ENCODE peak calls at places on chromosomes 4 and X, in five cellular contexts. O is heart left ventricle; Y is activated CD8-positive, alpha-beta T cell treated with anti-CD3 and anti-CD28 coated beads for 36 hours; H is lower leg skin; D is OCI-LY7. V is an unnamed sample.

GRCh38 chr4:146123231-146123630 is 52.3 kb upstream of the LSM6 start:
- DNase-seq in O (no peak), Y (no peak), H (no peak), D (no peak), V (no peak)

GRCh38 chrX:16311671-16312070 is 144.4 kb downstream of the MAGEB17 start:
- DNase-seq in O (no peak), Y (no peak), H (no peak), D (no peak), V (no peak)

GRCh38 chr4:166546009-166546408 is 673.0 kb downstream of the TLL1 start:
- DNase-seq in O (no peak), Y (no peak), H (no peak), D (no peak), V (no peak)

GRCh38 chrX:115311666-115312065 is 22.2 kb downstream of the LUZP4 start:
- DNase-seq in O (no peak), Y (no peak), H (no peak), D (no peak), V (no peak)

GRCh38 chrX:116272328-116272727 is 101.8 kb downstream of the AGTR2 start:
- DNase-seq in O (no peak), Y (no peak), H (no peak), D (no peak), V (no peak)

GRCh38 chr4:74158561-74159396 is 861 bp downstream of the MTHFD2L start:
- DNase-seq in O (no peak), Y (no peak), H (no peak), D (peak), V (no peak)

GRCh38 chrX:69015156-69015555 is 150.1 kb downstream of the PJA1 start:
- DNase-seq in O (no peak), Y (no peak), H (peak), D (no peak), V (no peak)

GRCh38 chr4:38160487-38161207 is 200.4 kb downstream of the PTTG2 start:
- DNase-seq in O (no peak), Y (peak), H (no peak), D (no peak), V (peak)

GRCh38 chr4:115356176-115356575 is 242.8 kb upstream of the NDST4 start:
- DNase-seq in O (no peak), Y (no peak), H (no peak), D (no peak), V (no peak)

GRCh38 chrX:15953801-15954200 is 99.2 kb upstream of the AP1S2 start:
- DNase-seq in O (no peak), Y (no peak), H (no peak), D (no peak), V (no peak)

GRCh38 chr4:184317234-184317918 is 99.7 kb upstream of the ENPP6 start:
- DNase-seq in O (no peak), Y (no peak), H (no peak), D (no peak), V (no peak)

GRCh38 chrX:45762699-45763647 is 562.3 kb upstream of the DIPK2B start:
- DNase-seq in O (no peak), Y (no peak), H (no peak), D (no peak), V (no peak)

GRCh38 chr4:74202062-74202586 is 44.2 kb downstream of the MTHFD2L start:
- DNase-seq in O (no peak), Y (no peak), H (no peak), D (no peak), V (no peak)

GRCh38 chr4:143743591-143743990 is 43.1 kb upstream of the FREM3 start:
- DNase-seq in O (no peak), Y (no peak), H (no peak), D (no peak), V (no peak)
- TF ChIP-seq CTCF in O (no peak), Y (no peak), H (no peak), D (no peak), V (no peak)

DNA sequence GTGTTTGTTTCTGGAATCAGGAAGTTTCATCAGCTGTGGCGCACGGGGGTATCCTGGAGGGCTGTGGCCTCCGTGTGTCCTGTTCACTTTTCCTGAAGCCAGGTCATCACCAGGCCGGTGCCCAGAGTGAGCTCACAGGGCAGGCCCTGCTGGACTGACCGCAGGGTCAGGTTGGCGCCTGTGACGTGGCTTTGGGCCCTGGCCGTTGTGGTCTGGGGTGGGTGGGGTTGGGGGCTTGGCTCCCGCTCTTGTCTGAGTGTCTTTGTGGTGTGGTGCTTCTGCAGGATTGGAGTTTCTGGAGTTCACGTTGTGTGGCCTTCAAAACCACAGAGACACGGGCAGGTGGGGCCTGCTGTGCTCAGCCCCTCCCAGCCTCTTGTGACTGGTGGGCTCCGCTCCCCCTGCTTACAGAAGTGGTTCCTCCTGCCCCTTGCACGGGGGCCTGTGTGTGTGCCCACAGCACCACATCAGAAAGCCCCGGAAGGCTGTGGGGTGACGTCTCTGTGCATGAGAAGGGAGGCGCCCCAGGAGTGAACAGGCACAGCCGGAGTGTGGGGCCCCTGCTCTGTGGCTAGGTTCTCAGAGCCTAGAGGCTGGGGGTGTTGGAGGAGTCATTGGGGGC is 9.5 kb downstream of the RGS12 start:
- DNase-seq in O (peak), Y (peak), H (peak), D (no peak), V (peak)
- TF ChIP-seq CTCF in O (no peak), Y (no peak), H (no peak), D (no peak), V (no peak)

GRCh38 chr4:42348692-42349091 is 48.6 kb upstream of the SHISA3 start:
- DNase-seq in O (no peak), Y (no peak), H (no peak), D (no peak), V (no peak)
- TF ChIP-seq CTCF in O (no peak), Y (no peak), H (no peak), D (no peak), V (no peak)

GRCh38 chrX:131621650-131622049 is 77.8 kb downstream of the OR13H1 start:
- DNase-seq in O (no peak), Y (no peak), H (no peak), D (no peak), V (no peak)

DNA sequence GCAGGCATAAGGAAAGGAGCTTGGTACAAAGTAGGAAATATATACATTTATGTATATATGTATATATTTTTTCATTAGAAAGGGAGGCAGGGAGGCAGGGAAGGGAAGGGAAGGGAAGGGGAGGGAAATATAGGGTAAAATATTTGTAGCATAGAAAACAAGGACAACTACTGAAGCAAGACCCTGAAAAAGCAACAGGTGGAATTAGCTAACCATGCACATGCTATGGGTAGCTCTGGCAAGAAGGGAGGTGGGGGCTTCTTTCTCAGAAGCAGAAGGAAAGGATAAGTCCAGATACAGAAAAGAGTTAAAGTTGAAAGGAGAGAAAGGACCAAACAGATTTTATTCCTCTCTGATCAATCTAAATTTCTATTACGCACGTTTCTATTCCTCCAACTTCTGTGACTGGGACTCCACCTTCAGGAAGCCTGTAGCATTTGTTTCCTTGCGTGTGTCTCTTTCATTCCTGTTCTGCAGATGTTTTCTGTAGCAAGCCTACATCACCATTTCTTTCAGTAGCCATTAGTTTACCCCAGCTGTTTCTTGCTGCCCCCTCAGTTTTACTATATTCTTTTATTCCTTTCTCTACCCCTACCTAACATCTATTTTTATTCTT is 82.9 kb downstream of the OR13H1 start:
- DNase-seq in O (no peak), Y (no peak), H (no peak), D (no peak), V (no peak)
- TF ChIP-seq CTCF in O (no peak), Y (no peak), H (no peak), D (no peak), V (no peak)

DNA sequence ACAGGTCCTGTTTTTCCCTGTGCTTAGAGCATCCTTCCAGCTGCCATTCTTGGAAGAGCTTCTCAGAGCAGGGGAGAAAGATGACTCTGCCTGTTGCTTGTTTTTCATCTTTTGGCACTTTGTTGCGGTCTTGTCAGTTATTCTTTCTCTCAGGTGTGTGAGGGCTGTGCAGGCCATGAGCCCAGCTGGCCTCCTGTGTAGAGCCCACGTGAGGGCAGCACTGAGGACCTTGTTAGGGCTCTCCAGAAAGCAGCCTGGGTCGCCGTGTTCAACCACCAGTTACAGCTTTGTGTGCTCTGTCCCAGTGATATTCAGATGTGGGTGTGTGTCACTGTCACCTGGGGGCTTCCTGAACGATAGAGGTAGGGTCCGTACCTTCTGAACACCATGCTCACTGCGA is 52.8 kb downstream of the NOP14 start:
- DNase-seq in O (no peak), Y (no peak), H (no peak), D (peak), V (no peak)
- TF ChIP-seq CTCF in O (no peak), Y (no peak), H (no peak), D (peak), V (peak)

GRCh38 chr4:91113130-91113706 is 986.0 kb downstream of the CCSER1 start:
- DNase-seq in O (no peak), Y (no peak), H (no peak), D (peak), V (peak)
- TF ChIP-seq CTCF in O (peak), Y (peak), H (no peak), D (peak), V (peak)

V was measured in GM20000.